ENCODE peak calls at places on chromosomes 16 and 17, in ten cellular contexts. A is NCI-H345; R is dermis microvascular lymphatic vessel endothelial cell; J is HEK293T; E is fibroblast of mammary gland; W is stimulated activated CD8-positive, alpha-beta memory T cell treated with anti-CD3 and anti-CD28 coated beads, Interleukin-4, amount 100 ng/mL, for 24 hours; F is DMS153; I is stimulated activated CD4-positive, alpha-beta T cell treated with anti-CD3 and anti-CD28 coated beads, Interleukin-1b, Interleukin-23, amount 100 ng/mL, for 24 hours; L is upper lobe of right lung; Z is AG09319. S is an unnamed sample.

GRCh38 chr16:4982056-4982867 is 24.1 kb downstream of the SEC14L5 start:
- DNase-seq in A (no peak), J (no peak), Z (no peak), I (no peak), W (no peak), R (no peak), L (no peak), E (no peak), F (no peak), S (no peak)

GRCh38 chr17:20896153-20896649 is 146.6 kb downstream of the USP22 start:
- DNase-seq in A (no peak), I (no peak), E (peak), J (no peak), F (no peak), L (no peak), W (peak), Z (no peak), R (peak), S (no peak)

GRCh38 chr17:69059458-69060205 is 1.1 kb downstream of the ABCA9 start:
- DNase-seq in E (peak), Z (no peak), J (no peak), F (no peak), R (no peak), I (no peak), A (no peak), W (no peak), L (no peak), S (no peak)

GRCh38 chr17:27927781-27928180 is 34.6 kb upstream of the LYRM9 start:
- DNase-seq in J (no peak), I (no peak), Z (no peak), L (no peak), W (no peak), E (no peak), R (no peak), A (no peak), F (no peak), S (no peak)

GRCh38 chr17:7884581-7885356 is 3.8 kb upstream of the CHD3 start:
- DNase-seq in R (peak), A (no peak), E (no peak), W (peak), Z (no peak), F (no peak), I (no peak), L (peak), J (no peak), S (no peak)

GRCh38 chr17:44828919-44829557 is 1.0 kb downstream of the GJC1 start:
- DNase-seq in E (peak), J (no peak), I (no peak), A (peak), F (no peak), Z (no peak), L (no peak), R (peak), W (no peak), S (no peak)

GRCh38 chr17:79218825-79219200 is 144.2 kb downstream of the ENGASE start:
- DNase-seq in I (no peak), W (no peak), L (no peak), J (no peak), E (no peak), R (no peak), F (no peak), A (no peak), Z (no peak), S (no peak)

GRCh38 chr16:17467923-17468540 is 2.7 kb downstream of the XYLT1 start:
- DNase-seq in J (peak), F (peak), A (peak), L (peak), W (no peak), I (no peak), Z (peak), R (peak), E (peak), S (no peak)

GRCh38 chr16:89373355-89374110 is 116.8 kb downstream of the ANKRD11 start:
- DNase-seq in A (no peak), I (no peak), E (peak), Z (no peak), F (no peak), L (no peak), R (peak), W (no peak), J (no peak), S (no peak)

GRCh38 chr17:65191805-65192740 is 54.9 kb downstream of the RGS9 start:
- DNase-seq in W (no peak), Z (no peak), I (no peak), F (no peak), A (no peak), R (peak), J (no peak), E (peak), L (no peak), S (no peak)

GRCh38 chr17:610285-610684 is 104.4 kb downstream of the VPS53 start:
- DNase-seq in E (no peak), F (no peak), L (no peak), Z (no peak), I (no peak), R (no peak), W (no peak), A (no peak), J (no peak), S (no peak)

GRCh38 chr17:77770331-77771105 is 188.0 kb upstream of the TNRC6C start:
- DNase-seq in A (no peak), Z (no peak), I (no peak), J (no peak), R (no peak), W (no peak), L (no peak), E (peak), F (no peak), S (no peak)

GRCh38 chr16:22077700-22078313 is 14.5 kb upstream of the VWA3A start:
- DNase-seq in F (no peak), I (peak), L (no peak), R (peak), W (peak), J (peak), Z (peak), E (peak), A (peak), S (no peak)

GRCh38 chr16:85168732-85169256 is 56.5 kb upstream of the CIBAR2 start:
- DNase-seq in I (no peak), W (no peak), Z (no peak), R (peak), J (peak), A (peak), L (no peak), E (peak), F (no peak), S (no peak)

GRCh38 chr16:73527191-73527590 is 479.3 kb upstream of the ZFHX3 start:
- DNase-seq in W (no peak), E (no peak), I (no peak), A (no peak), L (no peak), F (no peak), R (no peak), Z (no peak), J (no peak), S (no peak)

GRCh38 chr17:79864147-79864546 is 24.9 kb upstream of the CBX4 start:
- DNase-seq in R (no peak), J (no peak), I (no peak), E (no peak), W (no peak), Z (no peak), A (no peak), L (no peak), F (no peak), S (no peak)

GRCh38 chr17:50207792-50208567 is 6.5 kb upstream of the COL1A1 start:
- DNase-seq in J (no peak), I (no peak), L (no peak), R (no peak), Z (no peak), F (no peak), W (no peak), E (no peak), A (no peak), S (no peak)

GRCh38 chr17:82050761-82051641 is 610 bp downstream of the RFNG start:
- DNase-seq in F (no peak), L (no peak), Z (no peak), A (no peak), J (no peak), W (no peak), R (no peak), I (no peak), E (no peak), S (no peak)

GRCh38 chr17:14688134-14688533 is 387.3 kb downstream of the HS3ST3B1 start:
- DNase-seq in R (no peak), A (no peak), L (no peak), I (no peak), Z (no peak), E (peak), W (no peak), J (no peak), F (no peak), S (no peak)

GRCh38 chr17:62064791-62065563 is at the start of gene MED13:
- DNase-seq in I (peak), E (peak), A (peak), J (peak), W (peak), L (peak), Z (no peak), R (peak), F (no peak), S (no peak)

S was measured in LNCaP clone FGC.